ENCODE peak calls at places on chromosome 10, in four cellular contexts. A, F, R and I are unnamed samples.

GRCh38 chr10:131841669-131842139 is 59.1 kb upstream of the PPP2R2D start:
- DNase-seq in F (peak; percentile 46), R (no peak), A (no peak), I (no peak)

GRCh38 chr10:76558586-76558985 is 1079.0 kb downstream of the KCNMA1 start:
- DNase-seq in R (no peak), A (peak; percentile 32), F (no peak), I (no peak)

GRCh38 chr10:83522881-83523386 is 616.4 kb upstream of the GHITM start:
- DNase-seq in R (no peak), A (no peak), F (no peak), I (no peak)

GRCh38 chr10:92544296-92544695 is 29.6 kb downstream of the IDE start:
- DNase-seq in A (no peak), F (no peak), R (no peak), I (no peak)

GRCh38 chr10:4162571-4163286 is 377.7 kb upstream of the KLF6 start:
- DNase-seq in R (no peak), A (no peak), F (no peak), I (no peak)

GRCh38 chr10:36994886-36995285 is 130.5 kb upstream of the ANKRD30A start:
- DNase-seq in R (no peak), A (no peak), F (no peak), I (no peak)

GRCh38 chr10:14653271-14654161 is 121.2 kb downstream of the FAM107B start:
- DNase-seq in R (no peak), F (peak; percentile 60), A (no peak), I (peak; percentile 78)

GRCh38 chr10:36675458-36675880 is 449.9 kb upstream of the ANKRD30A start:
- DNase-seq in A (no peak), F (no peak), R (no peak), I (no peak)

GRCh38 chr10:48634198-48634983 is 29.5 kb upstream of the ARHGAP22 start:
- DNase-seq in R (no peak), F (no peak), A (peak; percentile 56), I (no peak)

GRCh38 chr10:12193193-12193592 is 2.5 kb downstream of the NUDT5 start:
- DNase-seq in F (no peak), A (no peak), R (no peak), I (no peak)

GRCh38 chr10:29239569-29240472 is 49.0 kb upstream of the LYZL1 start:
- DNase-seq in A (no peak), F (no peak), R (peak; percentile 43), I (peak; percentile 78)

GRCh38 chr10:94963901-94964300 is 25.4 kb downstream of the CYP2C9 start:
- DNase-seq in A (no peak), R (peak; percentile 46), F (no peak), I (peak; percentile 53)

GRCh38 chr10:75074711-75075445 is 36.6 kb upstream of the SAMD8 start:
- DNase-seq in A (no peak), F (no peak), R (no peak), I (no peak)

GRCh38 chr10:101062231-101063161 is 707 bp downstream of the KAZALD1 start:
- DNase-seq in F (no peak), A (peak; percentile 71), R (no peak), I (peak; percentile 92)

GRCh38 chr10:57785546-57785945 is 482.1 kb downstream of the IPMK start:
- DNase-seq in F (no peak), R (no peak), A (no peak), I (peak; percentile 69)

GRCh38 chr10:16612148-16612742 is 90.6 kb upstream of the C1QL3 start:
- DNase-seq in A (no peak), R (no peak), F (no peak), I (no peak)

GRCh38 chr10:71966046-71967004 is 2.1 kb downstream of the CHST3 start:
- DNase-seq in R (no peak), A (no peak), F (no peak), I (no peak)

GRCh38 chr10:80164596-80164995 is 32.1 kb downstream of the PLAC9 start:
- DNase-seq in R (no peak), F (no peak), A (no peak), I (no peak)

GRCh38 chr10:98528166-98528784 is 81.5 kb upstream of the HPS1 start:
- DNase-seq in F (no peak), A (no peak), R (no peak), I (no peak)

GRCh38 chr10:101441539-101442455 is 87.8 kb downstream of the BTRC start:
- DNase-seq in A (no peak), F (no peak), R (peak; percentile 80), I (peak; percentile 68)

GRCh38 chr10:22631646-22632278 is 82.6 kb downstream of the PIP4K2A start:
- DNase-seq in A (no peak), F (no peak), R (no peak), I (no peak)

GRCh38 chr10:120979435-120980315 is 128.5 kb downstream of the WDR11 start:
- DNase-seq in A (peak; percentile 81), F (peak; percentile 68), R (peak; percentile 62), I (peak; percentile 94)

GRCh38 chr10:66321746-66322145 is 604.1 kb upstream of the LRRTM3 start:
- DNase-seq in R (no peak), A (no peak), F (no peak), I (no peak)

GRCh38 chr10:6035101-6035834 is 26.9 kb downstream of the IL2RA start:
- DNase-seq in F (no peak), R (no peak), A (no peak), I (no peak)

GRCh38 chr10:74379474-74379873 is 228.5 kb downstream of the ADK start:
- DNase-seq in F (no peak), R (no peak), A (no peak), I (no peak)

GRCh38 chr10:22554481-22555182 is 159.7 kb downstream of the PIP4K2A start:
- DNase-seq in F (peak; percentile 69), A (peak; percentile 28), R (no peak), I (no peak)

GRCh38 chr10:58653139-58653538 is 140.5 kb downstream of the BICC1 start:
- DNase-seq in A (no peak), R (no peak), F (no peak), I (no peak)

GRCh38 chr10:131267814-131268095 is 43.8 kb downstream of the TCERG1L start:
- DNase-seq in R (no peak), F (no peak), A (no peak), I (no peak)

GRCh38 chr10:63494951-63495350 is 26.2 kb upstream of the REEP3 start:
- DNase-seq in F (no peak), A (no peak), R (no peak), I (no peak)

GRCh38 chr10:15433850-15434537 is 62.9 kb upstream of the FAM171A1 start:
- DNase-seq in R (peak; percentile 38), F (no peak), A (no peak), I (peak; percentile 74)

GRCh38 chr10:112950714-112951348 is 784 bp downstream of the TCF7L2 start:
- DNase-seq in R (no peak), A (peak; percentile 24), F (no peak), I (peak; percentile 48)

GRCh38 chr10:66752714-66753113 is 173.1 kb upstream of the LRRTM3 start:
- DNase-seq in A (no peak), F (no peak), R (no peak), I (no peak)

GRCh38 chr10:78520737-78521430 is 487.2 kb downstream of the RPS24 start:
- DNase-seq in R (peak; percentile 62), A (no peak), F (no peak), I (peak; percentile 68)

GRCh38 chr10:33252324-33252723 is 82.1 kb downstream of the NRP1 start:
- DNase-seq in A (no peak), R (no peak), F (no peak), I (no peak)

GRCh38 chr10:116765549-116766162 is 23.3 kb upstream of the HSPA12A start:
- DNase-seq in A (peak; percentile 58), F (no peak), R (peak; percentile 66), I (no peak)

GRCh38 chr10:22489467-22489866 is 144.2 kb downstream of the SPAG6 start:
- DNase-seq in R (no peak), A (no peak), F (no peak), I (no peak)

DNA sequence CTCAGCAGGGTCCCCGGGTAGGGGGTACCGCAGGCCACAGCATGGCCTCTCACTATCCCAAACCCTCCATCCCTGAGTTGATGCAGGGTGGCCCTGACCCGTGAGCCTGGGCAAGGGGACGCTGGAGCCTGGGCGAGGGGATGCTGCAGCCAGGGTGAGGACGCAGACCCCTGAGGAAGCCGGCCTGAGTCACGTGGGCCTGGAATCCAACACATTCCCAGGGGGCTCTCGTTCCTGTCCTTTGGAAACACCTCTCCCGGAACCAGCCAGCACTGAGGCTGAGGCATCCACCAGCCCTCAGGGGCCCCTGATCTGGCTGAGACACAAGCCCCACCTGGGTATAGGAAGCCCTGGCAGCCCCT is 61.5 kb upstream of the NKX6-2 start:
- DNase-seq in F (peak; percentile 45), A (no peak), R (no peak), I (peak; percentile 25)
- H3K4me1 ChIP-seq in F (no peaks in the 10 kb centered on the region), A (no peaks in the 10 kb centered on the region), R (no peaks in the 10 kb centered on the region), I (peaks cover 12% of the 10 kb centered on the region)

GRCh38 chr10:102785818-102786217 is 42.1 kb downstream of the WBP1L start:
- DNase-seq in R (no peak), F (no peak), A (no peak), I (no peak)

GRCh38 chr10:102782698-102783540 is 39.2 kb downstream of the WBP1L start:
- DNase-seq in A (peak; percentile 44), R (no peak), F (peak; percentile 58), I (no peak)

GRCh38 chr10:102781089-102781920 is 37.6 kb downstream of the WBP1L start:
- DNase-seq in F (no peak), A (no peak), R (no peak), I (no peak)

GRCh38 chr10:102781921-102782542 is 38.3 kb downstream of the WBP1L start:
- DNase-seq in R (no peak), F (no peak), A (no peak), I (no peak)

GRCh38 chr10:102783541-102783930 is 39.8 kb downstream of the WBP1L start:
- DNase-seq in F (no peak), A (no peak), R (no peak), I (no peak)
- H3K4me1 ChIP-seq in F (peaks cover 33% of the 10 kb centered on the region), A (peaks cover 38% of the 10 kb centered on the region), R (no peaks in the 10 kb centered on the region), I (peaks cover 24% of the 10 kb centered on the region)

GRCh38 chr10:43802988-43803696 is 154.5 kb upstream of the ZNF32 start:
- DNase-seq in A (no peak), F (no peak), R (no peak), I (no peak)
- H3K4me1 ChIP-seq in A (no peaks in the 10 kb centered on the region), F (no peaks in the 10 kb centered on the region), R (no peaks in the 10 kb centered on the region), I (no peaks in the 10 kb centered on the region)

GRCh38 chr10:7480742-7481381 is 70.0 kb upstream of the SFMBT2 start:
- DNase-seq in R (no peak), F (no peak), A (no peak), I (no peak)

GRCh38 chr10:7482992-7483391 is 72.2 kb upstream of the SFMBT2 start:
- DNase-seq in R (no peak), A (no peak), F (no peak), I (no peak)

GRCh38 chr10:7483848-7484247 is 73.0 kb upstream of the SFMBT2 start:
- DNase-seq in A (no peak), F (no peak), R (no peak), I (no peak)

GRCh38 chr10:7479861-7480598 is 69.2 kb upstream of the SFMBT2 start:
- DNase-seq in A (no peak), R (no peak), F (no peak), I (no peak)

DNA sequence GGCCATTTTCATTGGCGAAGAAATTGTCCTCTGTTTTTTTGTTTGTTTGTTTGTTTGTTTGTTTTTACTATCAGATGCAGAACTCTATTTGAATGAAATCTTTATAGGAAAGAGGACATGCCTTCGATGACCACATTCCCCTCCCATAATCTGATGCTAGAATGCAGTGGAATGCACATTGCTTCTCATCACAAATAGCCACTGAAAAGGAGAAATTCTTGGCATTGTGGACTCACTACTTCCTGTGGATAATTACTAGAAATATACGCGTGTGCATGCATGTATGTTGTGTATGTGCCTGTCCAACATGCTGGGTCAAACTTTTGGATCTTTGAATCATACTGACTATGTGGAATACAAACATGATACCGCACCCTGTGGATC is 70.5 kb upstream of the SFMBT2 start:
- DNase-seq in R (no peak), A (no peak), F (no peak), I (no peak)
- H3K4me1 ChIP-seq in R (no peaks in the 10 kb centered on the region), A (no peaks in the 10 kb centered on the region), F (no peaks in the 10 kb centered on the region), I (no peaks in the 10 kb centered on the region)